ENCODE peak calls at places on chromosomes 7 and 10, in six cellular contexts. One of them, this sample, is unnamed. For H3K9me3, the result is how much of the 10 kb centered on the place peaks cover.

GRCh38 chr7:83305027-83305426 is 142.3 kb upstream of the PCLO start:
- DNase-seq in SK-N-SH: no peak
- DNase-seq in heart right ventricle: no peak
- DNase-seq in pancreas: no peak
- DNase-seq in astrocyte: no peak
- DNase-seq in stomach: no peak
- DNase-seq in this sample: no peak

GRCh38 chr10:58531084-58531695 is 18.5 kb downstream of the BICC1 start:
- DNase-seq in SK-N-SH: no peak
- DNase-seq in heart right ventricle: no peak
- DNase-seq in pancreas: peak
- DNase-seq in astrocyte: peak
- DNase-seq in stomach: peak
- DNase-seq in this sample: peak

GRCh38 chr10:132500781-132501415 is 36.7 kb upstream of the INPP5A start:
- DNase-seq in SK-N-SH: no peak
- DNase-seq in heart right ventricle: no peak
- DNase-seq in pancreas: no peak
- DNase-seq in astrocyte: no peak
- DNase-seq in stomach: no peak
- DNase-seq in this sample: no peak

GRCh38 chr10:24821986-24822385 is 98.3 kb upstream of the ARHGAP21 start:
- DNase-seq in SK-N-SH: no peak
- DNase-seq in heart right ventricle: no peak
- DNase-seq in pancreas: no peak
- DNase-seq in astrocyte: peak
- DNase-seq in stomach: no peak
- DNase-seq in this sample: no peak

GRCh38 chr7:130134106-130134636 is 63.8 kb downstream of the KLHDC10 start:
- DNase-seq in SK-N-SH: no peak
- DNase-seq in heart right ventricle: no peak
- DNase-seq in pancreas: no peak
- DNase-seq in astrocyte: no peak
- DNase-seq in stomach: no peak
- DNase-seq in this sample: no peak

GRCh38 chr7:131365876-131366275 is 38.2 kb downstream of the MKLN1 start:
- DNase-seq in SK-N-SH: no peak
- DNase-seq in heart right ventricle: no peak
- DNase-seq in pancreas: no peak
- DNase-seq in astrocyte: peak
- DNase-seq in stomach: no peak
- DNase-seq in this sample: no peak

GRCh38 chr7:2803755-2804154 is 40.4 kb downstream of the GNA12 start:
- DNase-seq in SK-N-SH: no peak
- DNase-seq in heart right ventricle: no peak
- DNase-seq in pancreas: no peak
- DNase-seq in astrocyte: no peak
- DNase-seq in stomach: no peak
- DNase-seq in this sample: no peak

GRCh38 chr10:71882813-71883746 is 32.0 kb upstream of the PSAP start:
- DNase-seq in SK-N-SH: no peak
- DNase-seq in heart right ventricle: no peak
- DNase-seq in pancreas: no peak
- DNase-seq in astrocyte: peak
- DNase-seq in stomach: no peak
- DNase-seq in this sample: no peak

GRCh38 chr7:75762350-75762917 is 9.6 kb downstream of the CCL26 start:
- DNase-seq in SK-N-SH: peak
- DNase-seq in heart right ventricle: no peak
- DNase-seq in pancreas: no peak
- DNase-seq in astrocyte: peak
- DNase-seq in stomach: no peak
- DNase-seq in this sample: no peak

GRCh38 chr7:131546583-131547111 is 9.8 kb downstream of the PODXL start:
- DNase-seq in SK-N-SH: peak
- DNase-seq in heart right ventricle: no peak
- DNase-seq in pancreas: no peak
- DNase-seq in astrocyte: no peak
- DNase-seq in stomach: no peak
- DNase-seq in this sample: peak

GRCh38 chr10:32323051-32323450 is 23.9 kb downstream of the EPC1 start:
- DNase-seq in SK-N-SH: no peak
- DNase-seq in heart right ventricle: no peak
- DNase-seq in pancreas: no peak
- DNase-seq in astrocyte: no peak
- DNase-seq in stomach: no peak
- DNase-seq in this sample: no peak

GRCh38 chr7:76089865-76090495 is 42.1 kb downstream of the MDH2 start:
- DNase-seq in SK-N-SH: no peak
- DNase-seq in heart right ventricle: no peak
- DNase-seq in pancreas: no peak
- DNase-seq in astrocyte: no peak
- DNase-seq in stomach: peak
- DNase-seq in this sample: no peak

GRCh38 chr7:102230593-102230992 is 56.1 kb upstream of the SH2B2 start:
- DNase-seq in SK-N-SH: no peak
- DNase-seq in heart right ventricle: no peak
- DNase-seq in pancreas: no peak
- DNase-seq in astrocyte: peak
- DNase-seq in stomach: no peak
- DNase-seq in this sample: no peak

GRCh38 chr7:80629023-80629422 is 9.4 kb upstream of the CD36 start:
- DNase-seq in SK-N-SH: no peak
- DNase-seq in heart right ventricle: no peak
- DNase-seq in pancreas: no peak
- DNase-seq in astrocyte: no peak
- DNase-seq in stomach: no peak
- DNase-seq in this sample: no peak

GRCh38 chr10:119342017-119342734 is 134.8 kb downstream of the GRK5 start:
- DNase-seq in SK-N-SH: no peak
- DNase-seq in heart right ventricle: peak
- DNase-seq in pancreas: no peak
- DNase-seq in astrocyte: no peak
- DNase-seq in stomach: no peak
- DNase-seq in this sample: peak

GRCh38 chr10:100222529-100222928 is 6.9 kb downstream of the CHUK start:
- DNase-seq in SK-N-SH: no peak
- DNase-seq in heart right ventricle: no peak
- DNase-seq in pancreas: no peak
- DNase-seq in astrocyte: no peak
- DNase-seq in stomach: no peak
- DNase-seq in this sample: no peak

GRCh38 chr7:80335473-80336232 is 176.2 kb downstream of the GNAT3 start:
- DNase-seq in SK-N-SH: no peak
- DNase-seq in heart right ventricle: no peak
- DNase-seq in pancreas: no peak
- DNase-seq in astrocyte: no peak
- DNase-seq in stomach: no peak
- DNase-seq in this sample: peak

GRCh38 chr10:124394583-124394982 is 24.1 kb downstream of the OAT start:
- DNase-seq in SK-N-SH: no peak
- DNase-seq in heart right ventricle: no peak
- DNase-seq in pancreas: no peak
- DNase-seq in astrocyte: no peak
- DNase-seq in stomach: no peak
- DNase-seq in this sample: no peak

GRCh38 chr7:132225216-132226030 is 350.8 kb downstream of the PLXNA4 start:
- DNase-seq in SK-N-SH: no peak
- DNase-seq in heart right ventricle: peak
- DNase-seq in pancreas: peak
- DNase-seq in astrocyte: no peak
- DNase-seq in stomach: peak
- DNase-seq in this sample: peak

DNA sequence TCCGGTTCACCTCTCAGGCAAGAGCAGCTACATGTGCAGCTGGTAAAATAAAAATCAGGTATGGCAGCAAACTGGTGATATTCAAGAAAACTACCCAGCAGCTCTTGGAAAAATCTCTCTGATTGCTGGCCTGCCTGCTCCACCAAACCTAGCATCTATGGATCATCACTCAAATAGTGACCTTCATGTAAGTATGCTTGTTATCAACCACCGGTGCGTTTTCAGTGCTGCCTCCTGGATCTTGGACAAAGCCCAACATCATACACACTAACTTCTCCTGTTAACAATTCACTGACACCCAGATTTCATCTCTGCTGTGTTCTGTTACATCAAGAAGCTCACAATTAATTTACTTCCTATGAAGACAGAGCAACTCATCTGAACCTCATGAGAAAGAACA is 8.9 kb downstream of the CDK6 start:
- DNase-seq in SK-N-SH: peak
- DNase-seq in heart right ventricle: no peak
- DNase-seq in pancreas: no peak
- DNase-seq in astrocyte: peak
- DNase-seq in stomach: no peak
- DNase-seq in this sample: no peak
- H3K4me3 ChIP-seq in SK-N-SH: peak
- H3K4me3 ChIP-seq in heart right ventricle: no peak
- H3K4me3 ChIP-seq in pancreas: no peak
- H3K4me3 ChIP-seq in astrocyte: no peak
- H3K4me3 ChIP-seq in stomach: no peak
- H3K4me3 ChIP-seq in this sample: no peak

DNA sequence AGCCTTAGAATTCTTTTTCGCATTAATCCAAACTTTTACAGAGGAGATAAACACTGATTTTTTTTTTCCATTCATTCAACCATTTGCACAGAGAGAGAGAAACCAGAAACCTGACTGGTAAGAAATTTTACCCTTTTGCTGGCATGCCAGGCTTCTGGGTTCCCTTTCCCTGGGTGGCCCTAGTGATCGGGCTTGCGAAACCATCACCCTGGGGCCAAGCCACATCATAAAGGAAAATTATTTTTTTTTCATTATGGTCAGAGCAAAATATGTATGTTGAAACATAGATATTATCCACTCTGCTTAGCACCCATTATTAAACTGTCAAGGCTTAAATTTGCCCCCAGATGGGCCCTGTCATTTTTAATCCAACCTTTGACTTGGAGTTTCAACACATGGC is 55.4 kb upstream of the INHBA start:
- DNase-seq in SK-N-SH: no peak
- DNase-seq in heart right ventricle: no peak
- DNase-seq in pancreas: no peak
- DNase-seq in astrocyte: no peak
- DNase-seq in stomach: no peak
- DNase-seq in this sample: no peak
- H3K9me3 ChIP-seq in SK-N-SH: under half
- H3K9me3 ChIP-seq in heart right ventricle: under half
- H3K9me3 ChIP-seq in pancreas: under half
- H3K9me3 ChIP-seq in astrocyte: under half
- H3K9me3 ChIP-seq in stomach: under half
- H3K9me3 ChIP-seq in this sample: under half

GRCh38 chr7:139614886-139615285 is 91.4 kb downstream of the CLEC2L start:
- DNase-seq in SK-N-SH: no peak
- DNase-seq in heart right ventricle: no peak
- DNase-seq in pancreas: no peak
- DNase-seq in astrocyte: no peak
- DNase-seq in stomach: no peak
- DNase-seq in this sample: no peak

GRCh38 chr7:139620676-139621344 is 97.3 kb downstream of the CLEC2L start:
- DNase-seq in SK-N-SH: peak
- DNase-seq in heart right ventricle: no peak
- DNase-seq in pancreas: no peak
- DNase-seq in astrocyte: no peak
- DNase-seq in stomach: peak
- DNase-seq in this sample: peak

GRCh38 chr7:139617074-139617473 is 93.6 kb downstream of the CLEC2L start:
- DNase-seq in SK-N-SH: no peak
- DNase-seq in heart right ventricle: no peak
- DNase-seq in pancreas: no peak
- DNase-seq in astrocyte: no peak
- DNase-seq in stomach: no peak
- DNase-seq in this sample: no peak

GRCh38 chr7:139619367-139619657 is 95.8 kb downstream of the CLEC2L start:
- DNase-seq in SK-N-SH: no peak
- DNase-seq in heart right ventricle: no peak
- DNase-seq in pancreas: no peak
- DNase-seq in astrocyte: peak
- DNase-seq in stomach: no peak
- DNase-seq in this sample: no peak

DNA sequence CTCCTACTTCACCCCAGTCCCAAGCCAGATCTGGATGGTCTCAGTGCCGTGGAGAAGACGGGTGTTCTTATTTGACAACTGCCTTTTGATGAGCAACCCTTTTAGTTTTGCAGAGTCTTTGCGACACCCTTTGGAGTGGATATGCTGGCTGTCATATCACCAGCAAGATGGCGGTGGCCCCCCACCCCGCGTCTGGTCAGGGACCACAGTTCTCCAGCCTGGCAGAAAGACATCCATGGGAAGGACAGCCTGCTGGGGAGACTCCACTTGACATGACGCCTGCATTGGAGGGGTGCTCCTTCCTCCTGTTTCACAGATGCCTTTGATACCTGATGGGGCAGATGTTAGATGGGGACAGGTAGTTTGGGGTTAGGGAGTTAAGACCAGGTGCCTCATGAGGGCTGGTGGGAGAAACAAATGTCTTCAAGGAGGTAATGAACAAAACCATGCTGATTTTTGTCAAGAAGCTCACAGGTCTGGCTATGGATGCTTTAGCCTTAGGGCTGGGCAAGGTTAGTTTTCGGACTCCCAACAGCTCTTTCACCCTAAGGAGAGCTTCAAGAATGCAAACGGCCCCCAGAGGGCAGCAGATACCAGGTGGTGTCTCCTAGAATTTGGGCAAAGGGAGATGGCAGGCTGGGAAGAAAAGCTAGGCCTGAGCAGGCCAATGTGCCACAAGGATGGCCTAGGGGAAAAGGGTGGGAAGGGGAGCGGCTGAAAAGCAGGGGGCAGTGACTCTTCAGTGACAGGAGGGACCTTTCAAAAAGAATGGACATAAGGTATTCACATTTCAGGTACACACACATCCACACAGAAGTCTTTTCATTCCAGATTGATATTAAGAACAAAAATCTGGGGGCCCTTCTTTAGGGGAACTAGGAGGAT is 95.2 kb downstream of the CLEC2L start:
- DNase-seq in SK-N-SH: peak
- DNase-seq in heart right ventricle: peak
- DNase-seq in pancreas: no peak
- DNase-seq in astrocyte: peak
- DNase-seq in stomach: peak
- DNase-seq in this sample: peak
- TF ChIP-seq CTCF in SK-N-SH: peak
- TF ChIP-seq CTCF in heart right ventricle: peak
- TF ChIP-seq CTCF in pancreas: no peak
- TF ChIP-seq CTCF in astrocyte: peak
- TF ChIP-seq CTCF in stomach: no peak
- TF ChIP-seq CTCF in this sample: peak

GRCh38 chr7:103991406-103991805 is 1.9 kb upstream of the RELN start:
- DNase-seq in SK-N-SH: no peak
- DNase-seq in heart right ventricle: no peak
- DNase-seq in pancreas: no peak
- DNase-seq in astrocyte: no peak
- DNase-seq in stomach: no peak
- DNase-seq in this sample: no peak
- H3K4me3 ChIP-seq in SK-N-SH: no peak
- H3K4me3 ChIP-seq in heart right ventricle: no peak
- H3K4me3 ChIP-seq in pancreas: no peak
- H3K4me3 ChIP-seq in astrocyte: no peak
- H3K4me3 ChIP-seq in stomach: no peak
- H3K4me3 ChIP-seq in this sample: no peak

GRCh38 chr10:28429573-28430216 is 103.2 kb upstream of the WAC start:
- DNase-seq in SK-N-SH: no peak
- DNase-seq in heart right ventricle: no peak
- DNase-seq in pancreas: no peak
- DNase-seq in astrocyte: no peak
- DNase-seq in stomach: no peak
- DNase-seq in this sample: no peak
- H3K9me3 ChIP-seq in SK-N-SH: under half
- H3K9me3 ChIP-seq in heart right ventricle: under half
- H3K9me3 ChIP-seq in pancreas: under half
- H3K9me3 ChIP-seq in astrocyte: under half
- H3K9me3 ChIP-seq in stomach: under half
- H3K9me3 ChIP-seq in this sample: under half